ENCODE peak calls at places on chromosome 11, in nine cellular contexts. M is stomach, A is Karpas-422, L is DND-41, Z is upper lobe of right lung, G is psoas muscle, E is fibroblast of lung, T is foreskin keratinocyte, W is cardiac muscle cell. J is an unnamed sample.

GRCh38 chr11:70668204-70669202 is 270.2 kb downstream of the CTTN start:
- DNase-seq in M (no peak), A (no peak), L (no peak), Z (no peak), G (no peak), E (peak; percentile 33), T (no peak), W (no peak), J (no peak)

GRCh38 chr11:121931121-121931520 is 184.9 kb downstream of the BLID start:
- DNase-seq in M (no peak), A (no peak), L (no peak), Z (no peak), G (no peak), E (no peak), T (no peak), W (no peak), J (no peak)

GRCh38 chr11:128157423-128158298 is 429.7 kb downstream of the ETS1 start:
- DNase-seq in M (no peak), A (peak; percentile 77), L (peak; percentile 66), Z (no peak), G (no peak), E (peak; percentile 71), T (peak; percentile 55), W (peak; percentile 75), J (peak; percentile 25)

GRCh38 chr11:126194121-126194543 is 17.3 kb downstream of the RPUSD4 start:
- DNase-seq in M (peak; percentile 34), A (peak; percentile 72), L (peak; percentile 51), Z (no peak), G (no peak), E (peak; percentile 25), T (no peak), W (peak; percentile 58), J (no peak)

GRCh38 chr11:64305691-64306562 is 603 bp downstream of the ESRRA start:
- DNase-seq in M (peak; percentile 89), A (peak; percentile 88), L (peak; percentile 85), Z (peak; percentile 91), G (peak; percentile 82), E (peak; percentile 20), T (no peak), W (peak; percentile 64), J (peak; percentile 47)

GRCh38 chr11:88535916-88536547 is 198.5 kb upstream of the CTSC start:
- DNase-seq in M (no peak), A (no peak), L (no peak), Z (no peak), G (no peak), E (peak; percentile 97), T (peak; percentile 83), W (no peak), J (no peak)

GRCh38 chr11:76123243-76123642 is 83.1 kb downstream of the WNT11 start:
- DNase-seq in M (no peak), A (no peak), L (no peak), Z (no peak), G (no peak), E (no peak), T (no peak), W (no peak), J (no peak)

GRCh38 chr11:31725176-31725575 is 85.9 kb downstream of the PAX6 start:
- DNase-seq in M (no peak), A (peak; percentile 33), L (no peak), Z (no peak), G (no peak), E (peak; percentile 45), T (no peak), W (no peak), J (no peak)

GRCh38 chr11:105673089-105673488 is 63.2 kb downstream of the GRIA4 start:
- DNase-seq in M (no peak), A (peak; percentile 84), L (peak; percentile 67), Z (no peak), G (no peak), E (peak; percentile 56), T (peak; percentile 13), W (peak; percentile 89), J (no peak)

GRCh38 chr11:129056916-129057315 is 114.2 kb upstream of the TP53AIP1 start:
- DNase-seq in M (no peak), A (no peak), L (no peak), Z (no peak), G (no peak), E (no peak), T (no peak), W (no peak), J (no peak)

GRCh38 chr11:69174841-69175240 is 19.1 kb downstream of the SMIM38 start:
- DNase-seq in M (no peak), A (no peak), L (no peak), Z (peak; percentile 16), G (no peak), E (no peak), T (no peak), W (no peak), J (no peak)

GRCh38 chr11:63916837-63917684 is at the start of gene RCOR2:
- DNase-seq in M (peak; percentile 77), A (peak; percentile 95), L (peak; percentile 92), Z (peak; percentile 81), G (peak; percentile 88), E (peak; percentile 80), T (no peak), W (peak; percentile 94), J (peak; percentile 28)

GRCh38 chr11:134030853-134031252 is 38.0 kb upstream of the JAM3 start:
- DNase-seq in M (no peak), A (peak; percentile 61), L (no peak), Z (no peak), G (no peak), E (no peak), T (no peak), W (peak; percentile 35), J (no peak)

GRCh38 chr11:61489833-61490585 is 18.5 kb upstream of the LRRC10B start:
- DNase-seq in M (no peak), A (no peak), L (no peak), Z (no peak), G (no peak), E (peak; percentile 36), T (no peak), W (peak; percentile 69), J (no peak)

GRCh38 chr11:60625262-60625661 is 74.2 kb upstream of the MS4A8 start:
- DNase-seq in M (peak; percentile 34), A (peak; percentile 83), L (no peak), Z (no peak), G (no peak), E (peak; percentile 2), T (no peak), W (peak; percentile 39), J (no peak)

GRCh38 chr11:110738641-110739040 is 26.4 kb upstream of the ARHGAP20 start:
- DNase-seq in M (no peak), A (peak; percentile 64), L (no peak), Z (no peak), G (no peak), E (no peak), T (no peak), W (no peak), J (no peak)
- H3K4me1 ChIP-seq in M (no peaks in the 10 kb centered on the region), A (no peaks in the 10 kb centered on the region), L (no peaks in the 10 kb centered on the region), Z (no peaks in the 10 kb centered on the region), G (no peaks in the 10 kb centered on the region), E (no peaks in the 10 kb centered on the region), T (no peaks in the 10 kb centered on the region), W (no peaks in the 10 kb centered on the region), J (no peaks in the 10 kb centered on the region)

DNA sequence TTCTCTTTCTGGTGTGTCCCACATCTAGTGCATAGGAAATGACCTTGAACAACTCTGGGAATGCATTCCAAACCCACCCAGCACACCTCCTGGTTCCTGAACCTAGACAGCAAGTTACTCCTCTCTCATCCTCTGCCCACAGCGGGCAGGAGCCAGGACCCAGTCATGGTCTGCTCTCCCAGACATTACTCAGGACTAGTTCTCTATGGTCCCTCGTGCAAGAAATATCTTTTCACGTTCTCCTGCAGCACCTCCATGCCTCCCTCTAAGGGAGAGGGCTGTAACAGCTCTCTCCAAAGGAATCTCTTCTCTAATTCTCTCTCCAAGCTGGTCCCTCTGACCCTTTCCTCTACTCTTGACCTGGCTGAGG is 57.9 kb upstream of the PRSS23 start:
- DNase-seq in M (no peak), A (no peak), L (no peak), Z (no peak), G (no peak), E (no peak), T (no peak), W (no peak), J (no peak)
- H3K4me1 ChIP-seq in M (peaks cover 36% of the 10 kb centered on the region), A (no peaks in the 10 kb centered on the region), L (no peaks in the 10 kb centered on the region), Z (peaks cover 22% of the 10 kb centered on the region), G (peaks cover 28% of the 10 kb centered on the region), E (peaks cover 47% of the 10 kb centered on the region), T (peaks cover 36% of the 10 kb centered on the region), W (peaks cover 12% of the 10 kb centered on the region), J (no peaks in the 10 kb centered on the region)

DNA sequence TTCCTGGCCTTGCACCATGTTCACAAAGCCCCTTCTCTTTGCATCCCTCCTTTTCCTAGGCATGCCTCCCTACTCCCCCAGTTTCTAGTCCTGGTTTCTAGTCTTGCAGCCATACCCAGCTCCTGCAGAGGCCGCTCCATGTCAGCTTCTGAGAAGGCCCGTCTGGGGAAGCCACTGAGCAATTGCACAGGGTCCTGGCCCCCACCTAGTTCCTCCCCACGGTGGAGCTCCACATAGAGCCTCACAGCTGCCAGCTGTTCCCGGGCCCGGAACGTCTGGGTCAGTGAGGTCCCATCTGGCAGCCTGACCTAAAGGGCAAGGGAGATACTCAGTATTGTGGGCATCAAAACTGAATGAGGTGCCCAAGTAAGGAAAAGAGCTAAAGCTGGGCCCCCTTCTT is 2.2 kb downstream of the UBXN1 start:
- DNase-seq in M (no peak), A (peak; percentile 33), L (no peak), Z (no peak), G (no peak), E (no peak), T (no peak), W (no peak), J (no peak)
- H3K4me1 ChIP-seq in M (peaks cover 31% of the 10 kb centered on the region), A (peaks cover 42% of the 10 kb centered on the region), L (peaks cover 53% of the 10 kb centered on the region), Z (peaks cover 34% of the 10 kb centered on the region), G (peaks cover 45% of the 10 kb centered on the region), E (peaks cover 5% of the 10 kb centered on the region), T (peaks cover 11% of the 10 kb centered on the region), W (peaks cover 25% of the 10 kb centered on the region), J (peaks cover 34% of the 10 kb centered on the region)

GRCh38 chr11:1493650-1494244 is 7.2 kb upstream of the MOB2 start:
- DNase-seq in M (no peak), A (peak; percentile 51), L (no peak), Z (no peak), G (no peak), E (no peak), T (no peak), W (no peak), J (no peak)

GRCh38 chr11:1490651-1491050 is 4.1 kb upstream of the MOB2 start:
- DNase-seq in M (no peak), A (no peak), L (no peak), Z (peak; percentile 16), G (no peak), E (no peak), T (no peak), W (no peak), J (no peak)

GRCh38 chr11:1494650-1495049 is 8.1 kb upstream of the MOB2 start:
- DNase-seq in M (no peak), A (no peak), L (no peak), Z (no peak), G (no peak), E (no peak), T (no peak), W (no peak), J (no peak)

GRCh38 chr11:1488575-1489180 is 2.1 kb upstream of the MOB2 start:
- DNase-seq in M (no peak), A (no peak), L (no peak), Z (peak; percentile 45), G (peak; percentile 32), E (no peak), T (no peak), W (no peak), J (no peak)

DNA sequence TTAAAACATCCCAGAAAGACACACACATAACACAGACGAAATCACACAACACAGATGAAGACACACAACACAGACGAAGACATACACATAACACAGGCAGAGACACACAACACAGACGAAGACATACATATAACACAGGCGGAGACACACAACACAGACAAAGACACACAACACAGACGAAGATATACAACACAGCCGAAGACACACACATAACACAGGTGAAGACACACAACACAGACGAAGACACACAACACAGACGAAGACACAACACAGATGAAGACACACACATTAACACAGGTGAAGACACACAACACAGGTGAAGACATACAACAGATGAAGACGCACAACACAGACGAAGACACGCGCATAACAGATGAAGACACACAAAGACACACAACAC is 4.8 kb upstream of the MOB2 start:
- DNase-seq in M (no peak), A (no peak), L (no peak), Z (no peak), G (no peak), E (no peak), T (no peak), W (no peak), J (no peak)
- H3K4me1 ChIP-seq in M (peaks cover 30% of the 10 kb centered on the region), A (peaks cover 13% of the 10 kb centered on the region), L (no peaks in the 10 kb centered on the region), Z (peaks cover 27% of the 10 kb centered on the region), G (peaks cover 32% of the 10 kb centered on the region), E (no peaks in the 10 kb centered on the region), T (peaks cover 5% of the 10 kb centered on the region), W (peaks cover 20% of the 10 kb centered on the region), J (peaks cover 18% of the 10 kb centered on the region)